ENCODE peak calls at places on chromosomes 13 and 19, in ten cellular contexts. L is IMR-90, A is thoracic aorta, W is upper lobe of right lung, B is HCT116, M is vagina, D is left ventricle myocardium inferior, K is PC-9, I is transverse colon, C is MM.1S. U is an unnamed sample.

GRCh38 chr13:31913459-31913858 is 118.1 kb upstream of the FRY start:
- DNase-seq in L (no peak), A (no peak), W (no peak), B (no peak), M (no peak), D (no peak), K (no peak), I (no peak), C (no peak), U (no peak)

GRCh38 chr13:110653271-110653670 is 37.9 kb downstream of the NAXD start:
- DNase-seq in L (no peak), A (no peak), W (no peak), B (no peak), M (no peak), D (no peak), K (no peak), I (no peak), C (no peak), U (no peak)

GRCh38 chr19:44540736-44541135 is 11.3 kb upstream of the CEACAM20 start:
- DNase-seq in L (no peak), A (no peak), W (no peak), B (no peak), M (no peak), D (no peak), K (no peak), I (no peak), C (no peak), U (no peak)

GRCh38 chr13:40211586-40211968 is 454.9 kb downstream of the FOXO1 start:
- DNase-seq in L (no peak), A (no peak), W (no peak), B (no peak), M (no peak), D (no peak), K (no peak), I (no peak), C (no peak), U (no peak)

GRCh38 chr19:50046649-50047503 is 21.1 kb downstream of the ZNF473 start:
- DNase-seq in L (peak; percentile 18), A (peak; percentile 43), W (peak; percentile 70), B (peak; percentile 27), M (no peak), D (peak; percentile 42), K (no peak), I (peak; percentile 50), C (no peak), U (no peak)

GRCh38 chr19:1126984-1127760 is 23.4 kb downstream of the GPX4 start:
- DNase-seq in L (no peak), A (no peak), W (no peak), B (no peak), M (no peak), D (no peak), K (no peak), I (no peak), C (no peak), U (no peak)

GRCh38 chr13:96792188-96792587 is 202.1 kb downstream of the OXGR1 start:
- DNase-seq in L (no peak), A (no peak), W (no peak), B (no peak), M (no peak), D (no peak), K (no peak), I (no peak), C (no peak), U (no peak)

GRCh38 chr19:42185281-42185680 is 32.2 kb downstream of the DEDD2 start:
- DNase-seq in L (peak; percentile 28), A (no peak), W (no peak), B (no peak), M (no peak), D (no peak), K (no peak), I (no peak), C (peak; percentile 77), U (no peak)

GRCh38 chr13:108494991-108495661 is 134.3 kb upstream of the MYO16 start:
- DNase-seq in L (no peak), A (no peak), W (no peak), B (no peak), M (no peak), D (no peak), K (no peak), I (no peak), C (no peak), U (no peak)
- TF ChIP-seq CTCF in L (no peak), A (no peak), W (no peak), B (no peak), M (no peak), D (no peak), K (no peak), I (no peak), C (no peak), U (no peak)

GRCh38 chr19:3987619-3988371 is 2.5 kb upstream of the EEF2 start:
- DNase-seq in L (peak; percentile 76), A (peak; percentile 53), W (peak; percentile 94), B (peak; percentile 79), M (no peak), D (peak; percentile 90), K (peak; percentile 78), I (peak; percentile 93), C (peak; percentile 95), U (peak; percentile 64)

GRCh38 chr19:3986260-3987041 is 1.2 kb upstream of the EEF2 start:
- DNase-seq in L (peak; percentile 73), A (no peak), W (no peak), B (peak; percentile 74), M (no peak), D (no peak), K (peak; percentile 57), I (peak; percentile 70), C (peak; percentile 93), U (peak; percentile 72)

GRCh38 chr19:3985643-3986259 is 488 bp upstream of the EEF2 start:
- DNase-seq in L (no peak), A (no peak), W (no peak), B (no peak), M (no peak), D (no peak), K (no peak), I (no peak), C (no peak), U (no peak)

GRCh38 chr19:3995619-3996018 is 10.4 kb upstream of the EEF2 start:
- DNase-seq in L (no peak), A (no peak), W (no peak), B (no peak), M (no peak), D (no peak), K (no peak), I (no peak), C (no peak), U (no peak)

GRCh38 chr19:3990815-3991117 is 5.5 kb upstream of the EEF2 start:
- DNase-seq in L (no peak), A (no peak), W (no peak), B (no peak), M (no peak), D (no peak), K (no peak), I (no peak), C (no peak), U (no peak)
- H3K4me1 ChIP-seq in L (peaks cover 7% of the 10 kb centered on the region), A (peaks cover 19% of the 10 kb centered on the region), W (peaks cover 20% of the 10 kb centered on the region), B (peaks cover 29% of the 10 kb centered on the region), M (peaks cover 26% of the 10 kb centered on the region), D (peaks cover 24% of the 10 kb centered on the region), K (peaks cover 12% of the 10 kb centered on the region), I (peaks cover 26% of the 10 kb centered on the region), C (peaks cover 5% of the 10 kb centered on the region), U (peaks cover 15% of the 10 kb centered on the region)

GRCh38 chr19:12952488-12953455 is 4.3 kb downstream of the GADD45GIP1 start:
- DNase-seq in L (peak; percentile 88), A (peak; percentile 40), W (no peak), B (no peak), M (no peak), D (no peak), K (no peak), I (no peak), C (no peak), U (peak; percentile 19)

GRCh38 chr19:12947702-12948596 is 2.3 kb downstream of the RAD23A start:
- DNase-seq in L (no peak), A (no peak), W (no peak), B (no peak), M (no peak), D (no peak), K (no peak), I (no peak), C (no peak), U (no peak)

GRCh38 chr19:12948597-12949362 is 3.1 kb downstream of the RAD23A start:
- DNase-seq in L (no peak), A (no peak), W (no peak), B (no peak), M (no peak), D (no peak), K (no peak), I (no peak), C (no peak), U (no peak)

GRCh38 chr19:12946092-12946845 is 607 bp downstream of the RAD23A start:
- DNase-seq in L (peak; percentile 80), A (no peak), W (peak; percentile 89), B (peak; percentile 41), M (no peak), D (peak; percentile 62), K (peak; percentile 73), I (peak; percentile 74), C (peak; percentile 66), U (peak; percentile 72)

DNA sequence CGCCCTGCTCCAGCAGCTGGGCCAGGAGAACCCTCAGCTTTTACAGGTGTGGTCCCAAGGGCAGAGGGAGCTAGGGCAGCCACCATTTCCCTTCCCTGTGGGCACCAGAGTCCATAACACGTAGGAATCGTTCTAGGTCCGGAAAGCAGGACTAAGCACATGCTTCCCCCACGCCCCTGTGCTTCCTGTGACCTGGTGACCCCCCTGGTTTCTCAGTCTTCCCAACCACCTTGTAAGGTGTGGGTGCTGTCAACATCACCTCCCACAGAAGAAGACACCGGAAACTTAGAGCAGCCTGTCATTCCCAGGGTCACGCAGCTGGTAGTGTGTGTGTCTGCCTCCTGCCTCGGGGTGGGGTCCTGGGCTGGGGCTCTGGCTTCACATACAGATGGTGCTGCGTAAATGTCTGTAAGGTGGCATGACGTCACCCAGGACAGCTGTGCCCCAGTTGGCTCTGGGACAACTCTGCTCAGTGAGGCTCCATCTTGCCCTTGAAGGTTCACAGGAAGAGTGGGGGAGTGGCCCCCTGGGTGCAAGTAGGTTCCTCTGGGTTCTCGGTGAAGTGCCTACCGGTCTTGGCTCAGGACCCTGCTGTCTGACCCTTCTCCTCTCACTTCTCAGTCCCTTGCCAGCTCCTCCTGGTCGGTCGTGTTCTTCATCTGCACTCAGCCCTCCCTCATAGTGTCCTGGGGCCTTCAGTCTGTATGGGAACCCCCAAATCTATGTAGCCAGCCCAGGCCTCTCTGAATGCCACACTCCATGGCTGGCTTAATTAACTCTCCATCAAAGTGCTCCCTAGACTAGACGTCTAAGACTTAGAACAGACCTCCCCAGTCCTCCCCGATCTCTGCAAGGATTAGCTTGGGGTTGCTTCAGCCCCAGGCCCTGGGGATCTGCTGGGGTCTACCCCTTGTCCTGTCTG is 4.0 kb downstream of the RAD23A start:
- DNase-seq in L (no peak), A (no peak), W (no peak), B (no peak), M (no peak), D (no peak), K (no peak), I (no peak), C (no peak), U (no peak)
- H3K27ac ChIP-seq in L (no peak overlapping the region), A (no peak overlapping the region), W (no peak overlapping the region), B (peak overlapping the region; percentile 6), M (no peak overlapping the region), D (no peak overlapping the region), K (no peak overlapping the region), I (no peak overlapping the region), C (no peak overlapping the region), U (no peak overlapping the region)

DNA sequence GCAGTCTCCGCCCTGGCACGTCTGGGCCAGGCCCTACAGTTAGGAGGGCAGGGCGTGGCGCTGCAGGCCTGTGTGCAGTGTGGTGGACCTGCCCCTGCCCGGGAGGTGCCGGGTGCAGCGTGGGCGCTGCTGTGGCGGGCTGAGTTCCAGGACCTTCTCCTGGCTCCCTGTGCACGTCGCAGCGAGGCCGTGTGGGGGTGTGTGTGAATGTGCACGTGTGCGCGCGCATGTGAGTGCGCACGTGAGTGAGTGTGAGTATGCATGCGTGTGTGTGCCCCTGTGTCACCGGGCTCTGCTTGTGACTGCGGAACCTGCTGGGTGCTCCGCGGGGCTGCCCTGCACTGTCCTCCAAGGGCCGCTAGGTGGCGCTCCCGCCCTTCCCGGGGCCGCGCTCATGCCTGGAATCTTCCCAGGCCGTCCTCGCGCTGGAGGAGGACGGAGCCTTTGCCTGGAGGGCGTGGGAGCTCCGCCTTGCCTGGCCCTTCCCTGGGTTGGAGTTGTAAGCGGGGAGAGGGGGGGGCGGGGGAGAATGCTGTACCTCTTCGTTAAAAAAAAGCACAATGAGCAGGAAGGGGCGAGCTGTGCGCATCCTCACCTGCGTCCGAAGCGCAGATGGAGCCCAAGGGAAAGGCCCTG is 79.3 kb downstream of the KDM4B start:
- DNase-seq in L (peak; percentile 67), A (peak; percentile 37), W (peak; percentile 85), B (no peak), M (no peak), D (peak; percentile 77), K (peak; percentile 82), I (peak; percentile 86), C (no peak), U (peak; percentile 65)
- TF ChIP-seq CTCF in L (peak; percentile 97), A (peak; percentile 99), W (peak; percentile 96), B (peak; percentile 63), M (peak; percentile 94), D (peak; percentile 98), K (peak; percentile 88), I (peak; percentile 98), C (peak; percentile 88), U (peak; percentile 99)

U was measured in foreskin keratinocyte.